ENCODE peak calls at places on chromosomes 13 and 19, in four cellular contexts. W is AG08396; K is activated T-cell treated with anti-CD3 and anti-CD28 coated beads, Interleukin-2, amount 50 U/mL, for 48 hours; T is nucleus accumbens. V is an unnamed sample.
A peak's percentile ranks its signal among the peaks of the same experiment; 100 is the strongest.

GRCh38 chr13:84542348-84542747 is 660.1 kb upstream of the SLITRK1 start:
- DNase-seq in W (no peak), K (no peak), T (no peak), V (no peak)

GRCh38 chr13:19860884-19861655 is 2.4 kb downstream of the ZMYM5 start:
- DNase-seq in W (peak; percentile 7), K (peak; percentile 20), T (no peak), V (no peak)

GRCh38 chr19:52415711-52416110 is 13.2 kb upstream of the ZNF534 start:
- DNase-seq in W (no peak), K (no peak), T (no peak), V (no peak)

GRCh38 chr19:47619763-47620162 is 10.8 kb downstream of the BICRA start:
- DNase-seq in W (no peak), K (no peak), T (no peak), V (no peak)

GRCh38 chr13:106499905-106500304 is 35.6 kb downstream of the EFNB2 start:
- DNase-seq in W (no peak), K (no peak), T (no peak), V (no peak)

GRCh38 chr19:32677657-32678056 is 2.0 kb downstream of the RGS9BP start:
- DNase-seq in W (no peak), K (no peak), T (no peak), V (no peak)

GRCh38 chr19:8306235-8307054 is 1.7 kb downstream of the CD320 start:
- DNase-seq in W (no peak), K (no peak), T (no peak), V (no peak)

GRCh38 chr13:53782400-53783030 is 753.9 kb downstream of the OLFM4 start:
- DNase-seq in W (peak; percentile 16), K (no peak), T (no peak), V (peak; percentile 42)

GRCh38 chr13:111513766-111514611 is 193.5 kb downstream of the TEX29 start:
- DNase-seq in W (no peak), K (no peak), T (no peak), V (no peak)

GRCh38 chr13:107767119-107767518 is 448.2 kb downstream of the LIG4 start:
- DNase-seq in W (no peak), K (no peak), T (no peak), V (no peak)